ENCODE peak calls at places on chromosomes 2 and 18, in four cellular contexts. K, S, T and D are unnamed samples.

GRCh38 chr18:57022716-57023115 is 124.2 kb upstream of the BOD1L2 start:
- DNase-seq in K (no peak), S (no peak), T (no peak), D (no peak)

GRCh38 chr2:229410312-229410711 is 139.2 kb upstream of the PID1 start:
- DNase-seq in K (no peak), S (no peak), T (no peak), D (no peak)

GRCh38 chr2:191061381-191061982 is 47.5 kb upstream of the STAT1 start:
- DNase-seq in K (peak), S (no peak), T (no peak), D (no peak)

GRCh38 chr18:79070486-79070885 is 1.3 kb downstream of the ATP9B start:
- DNase-seq in K (no peak), S (no peak), T (no peak), D (no peak)

GRCh38 chr18:51234117-51235010 is 36.9 kb upstream of the MEX3C start:
- DNase-seq in K (no peak), S (no peak), T (no peak), D (peak)

GRCh38 chr18:31487251-31488015 is 10.5 kb upstream of the DSG2 start:
- DNase-seq in K (no peak), S (peak), T (no peak), D (peak)

GRCh38 chr2:69309336-69310048 is 77.5 kb downstream of the GFPT1 start:
- DNase-seq in K (peak), S (peak), T (peak), D (peak)

GRCh38 chr2:57497489-57498096 is 549.0 kb upstream of the VRK2 start:
- DNase-seq in K (peak), S (peak), T (peak), D (peak)

GRCh38 chr18:74416124-74416523 is 41.0 kb downstream of the DIPK1C start:
- DNase-seq in K (no peak), S (no peak), T (no peak), D (no peak)

GRCh38 chr18:54679318-54680149 is 88.5 kb downstream of the DYNAP start:
- DNase-seq in K (peak), S (peak), T (peak), D (peak)